ENCODE peak calls at places on chromosomes 5 and 9, in nine cellular contexts. K is fibroblast of the aortic adventitia; U is activated CD8-positive, alpha-beta memory T cell treated with anti-CD3 and anti-CD28 coated beads for 4 hours; L is NCI-H460; G is T-helper 17 cell; R is H1; Z is B cell; T is HFFc6; S is fibroblast of pulmonary artery. Y is an unnamed sample.

GRCh38 chr9:137396227-137396626 is 26.7 kb downstream of the EXD3 start:
- DNase-seq in K (peak; percentile 53), U (no peak), L (no peak), G (no peak), R (no peak), Z (no peak), T (peak; percentile 53), S (peak; percentile 95), Y (peak; percentile 43)

GRCh38 chr5:106171708-106172107 is 1499.0 kb downstream of the EFNA5 start:
- DNase-seq in K (peak; percentile 39), U (no peak), L (no peak), G (no peak), R (no peak), Z (no peak), T (no peak), S (peak; percentile 72), Y (no peak)

GRCh38 chr9:99860266-99860665 is 38.6 kb downstream of the NR4A3 start:
- DNase-seq in K (no peak), U (no peak), L (no peak), G (no peak), R (no peak), Z (no peak), T (no peak), S (no peak), Y (no peak)

GRCh38 chr5:172688735-172689572 is 47.9 kb downstream of the NEURL1B start:
- DNase-seq in K (peak; percentile 65), U (no peak), L (no peak), G (no peak), R (no peak), Z (no peak), T (no peak), S (peak; percentile 11), Y (no peak)

GRCh38 chr5:173268750-173269580 is 34.0 kb upstream of the NKX2-5 start:
- DNase-seq in K (no peak), U (no peak), L (no peak), G (no peak), R (no peak), Z (no peak), T (no peak), S (no peak), Y (no peak)

GRCh38 chr9:91768507-91768906 is 181.5 kb downstream of the ROR2 start:
- DNase-seq in K (no peak), U (no peak), L (no peak), G (no peak), R (no peak), Z (no peak), T (no peak), S (no peak), Y (no peak)

GRCh38 chr9:134007150-134007549 is 15.0 kb upstream of the VAV2 start:
- DNase-seq in K (no peak), U (no peak), L (no peak), G (no peak), R (no peak), Z (no peak), T (no peak), S (no peak), Y (no peak)

GRCh38 chr5:170554566-170555267 is 50.9 kb downstream of the KCNIP1 start:
- DNase-seq in K (peak; percentile 51), U (no peak), L (no peak), G (no peak), R (no peak), Z (no peak), T (no peak), S (peak; percentile 61), Y (no peak)